ENCODE peak calls at places on chromosomes 5 and 9, in ten cellular contexts. N, T, V, H, R, U, K, G, D and B are unnamed samples.

GRCh38 chr5:168836603-168837245 is 257.6 kb upstream of the PANK3 start:
- DNase-seq in N (no peak), T (no peak), V (no peak), H (no peak), R (no peak), U (no peak), K (no peak), G (no peak), D (no peak), B (no peak)

GRCh38 chr5:59124983-59125960 is 542.4 kb downstream of the RAB3C start:
- DNase-seq in N (no peak), T (peak), V (no peak), H (no peak), R (peak), U (no peak), K (peak), G (no peak), D (peak), B (peak)

GRCh38 chr9:91485006-91485405 is 61.4 kb upstream of the NFIL3 start:
- DNase-seq in N (no peak), T (no peak), V (no peak), H (no peak), R (no peak), U (no peak), K (no peak), G (no peak), D (no peak), B (no peak)

GRCh38 chr9:121463026-121463827 is 36.4 kb downstream of the GGTA1 start:
- DNase-seq in N (no peak), T (peak), V (no peak), H (no peak), R (peak), U (peak), K (no peak), G (peak), D (peak), B (peak)

GRCh38 chr5:42487821-42488220 is 64.6 kb downstream of the GHR start:
- DNase-seq in N (no peak), T (no peak), V (no peak), H (no peak), R (no peak), U (no peak), K (no peak), G (no peak), D (no peak), B (peak)

GRCh38 chr5:153404747-153405146 is 85.7 kb upstream of the GRIA1 start:
- DNase-seq in N (no peak), T (no peak), V (no peak), H (no peak), R (no peak), U (no peak), K (no peak), G (no peak), D (no peak), B (no peak)

GRCh38 chr9:26870292-26870691 is 22.3 kb downstream of the CAAP1 start:
- DNase-seq in N (peak), T (peak), V (no peak), H (no peak), R (peak), U (no peak), K (no peak), G (no peak), D (no peak), B (no peak)

GRCh38 chr5:14447958-14448881 is 133.4 kb upstream of the OTULINL start:
- DNase-seq in N (no peak), T (peak), V (no peak), H (no peak), R (no peak), U (no peak), K (peak), G (no peak), D (no peak), B (peak)

GRCh38 chr5:150281987-150282386 is 7.6 kb downstream of the CAMK2A start:
- DNase-seq in N (no peak), T (no peak), V (no peak), H (no peak), R (no peak), U (no peak), K (no peak), G (no peak), D (no peak), B (no peak)

GRCh38 chr9:33130501-33130900 is 36.6 kb downstream of the B4GALT1 start:
- DNase-seq in N (peak), T (peak), V (no peak), H (no peak), R (no peak), U (no peak), K (peak), G (no peak), D (no peak), B (peak)

GRCh38 chr9:127930298-127931091 is at the start of gene PIP5KL1:
- DNase-seq in N (peak), T (peak), V (peak), H (peak), R (peak), U (peak), K (peak), G (peak), D (peak), B (peak)

GRCh38 chr9:8718121-8718725 is 918.6 kb upstream of the DMAC1 start:
- DNase-seq in N (no peak), T (peak), V (no peak), H (no peak), R (no peak), U (no peak), K (peak), G (no peak), D (no peak), B (peak)

GRCh38 chr9:4117835-4118610 is 181.8 kb downstream of the GLIS3 start:
- DNase-seq in N (no peak), T (no peak), V (no peak), H (peak), R (peak), U (no peak), K (no peak), G (peak), D (no peak), B (no peak)

GRCh38 chr5:67094476-67095300 is 101.9 kb downstream of the CD180 start:
- DNase-seq in N (peak), T (peak), V (no peak), H (no peak), R (no peak), U (no peak), K (peak), G (no peak), D (no peak), B (peak)

GRCh38 chr5:78497573-78498533 is 137.4 kb downstream of the SCAMP1 start:
- DNase-seq in N (no peak), T (no peak), V (peak), H (no peak), R (no peak), U (no peak), K (no peak), G (no peak), D (no peak), B (no peak)

GRCh38 chr9:136629879-136630661 is 32.6 kb upstream of the EGFL7 start:
- DNase-seq in N (peak), T (peak), V (peak), H (peak), R (no peak), U (peak), K (no peak), G (peak), D (peak), B (peak)

GRCh38 chr5:115774684-115775083 is 41.8 kb downstream of the CDO1 start:
- DNase-seq in N (no peak), T (no peak), V (no peak), H (no peak), R (no peak), U (no peak), K (no peak), G (no peak), D (no peak), B (no peak)

GRCh38 chr9:124108216-124108615 is 96.6 kb downstream of the LHX2 start:
- DNase-seq in N (no peak), T (no peak), V (no peak), H (no peak), R (no peak), U (no peak), K (no peak), G (no peak), D (no peak), B (no peak)

GRCh38 chr5:96031811-96032261 is 70.2 kb upstream of the ELL2 start:
- DNase-seq in N (peak), T (peak), V (no peak), H (no peak), R (no peak), U (no peak), K (peak), G (no peak), D (no peak), B (no peak)

GRCh38 chr9:120755044-120755443 is 38.2 kb downstream of the FBXW2 start:
- DNase-seq in N (no peak), T (no peak), V (no peak), H (no peak), R (no peak), U (no peak), K (no peak), G (no peak), D (no peak), B (no peak)

GRCh38 chr9:124300312-124300711 is 42.6 kb downstream of the NEK6 start:
- DNase-seq in N (no peak), T (no peak), V (no peak), H (no peak), R (no peak), U (no peak), K (no peak), G (no peak), D (no peak), B (no peak)

GRCh38 chr5:135010502-135011354 is 23.3 kb downstream of the PITX1 start:
- DNase-seq in N (no peak), T (peak), V (no peak), H (no peak), R (no peak), U (no peak), K (peak), G (no peak), D (no peak), B (no peak)

GRCh38 chr5:38825494-38825893 is 20.3 kb upstream of the OSMR start:
- DNase-seq in N (no peak), T (peak), V (no peak), H (no peak), R (no peak), U (no peak), K (no peak), G (no peak), D (no peak), B (no peak)

GRCh38 chr9:21883642-21884041 is 81.2 kb downstream of the MTAP start:
- DNase-seq in N (no peak), T (no peak), V (no peak), H (no peak), R (no peak), U (no peak), K (no peak), G (no peak), D (no peak), B (no peak)